ENCODE peak calls at places on chromosomes 3 and 15, in six cellular contexts. R is naive thymus-derived CD4-positive, alpha-beta T cell; Z is choroid plexus epithelial cell; X is fibroblast of villous mesenchyme; V is ovary; N is adrenal gland. C is an unnamed sample.

GRCh38 chr15:90001683-90002427 is 731 bp downstream of the ZNF710 start:
- DNase-seq in V (peak), Z (peak), X (peak), N (peak), R (peak), C (peak)

GRCh38 chr15:67407709-67408257 is 113.1 kb upstream of the C15orf61 start:
- DNase-seq in R (no peak), Z (no peak), V (no peak), X (no peak), N (no peak), C (no peak)

GRCh38 chr3:195700319-195700718 is 20.5 kb upstream of the MUC20 start:
- DNase-seq in N (peak), X (no peak), V (no peak), Z (no peak), R (no peak), C (no peak)

GRCh38 chr15:66085128-66085527 is 168.4 kb downstream of the MEGF11 start:
- DNase-seq in V (no peak), X (no peak), Z (no peak), R (no peak), N (no peak), C (no peak)

GRCh38 chr3:100634493-100635272 is 25.3 kb downstream of the ADGRG7 start:
- DNase-seq in Z (peak), X (peak), V (no peak), R (no peak), N (no peak), C (no peak)

GRCh38 chr15:33618300-33618699 is 307.5 kb downstream of the RYR3 start:
- DNase-seq in R (no peak), Z (peak), V (no peak), N (no peak), X (no peak), C (no peak)

GRCh38 chr3:134312072-134312872 is 61.6 kb upstream of the RYK start:
- DNase-seq in Z (peak), V (no peak), X (no peak), R (no peak), N (no peak), C (no peak)

GRCh38 chr3:85912981-85913380 is 954.2 kb downstream of the CADM2 start:
- DNase-seq in X (no peak), R (no peak), V (no peak), N (no peak), Z (peak), C (no peak)

GRCh38 chr15:101248274-101248673 is 3.6 kb downstream of the CHSY1 start:
- DNase-seq in R (no peak), X (no peak), N (no peak), Z (no peak), V (no peak), C (no peak)

GRCh38 chr3:85208650-85209049 is 249.9 kb downstream of the CADM2 start:
- DNase-seq in N (no peak), Z (no peak), X (no peak), V (no peak), R (no peak), C (no peak)

GRCh38 chr15:40258544-40258943 is 19.7 kb downstream of the PAK6 start:
- DNase-seq in V (no peak), X (no peak), N (no peak), R (no peak), Z (peak), C (no peak)

GRCh38 chr15:101305820-101306255 is 10.8 kb upstream of the SNRPA1 start:
- DNase-seq in N (no peak), Z (no peak), V (no peak), X (no peak), R (no peak), C (no peak)

GRCh38 chr15:101496198-101496986 is 6.9 kb upstream of the PCSK6 start:
- DNase-seq in R (no peak), Z (no peak), V (no peak), X (no peak), N (no peak), C (peak)

GRCh38 chr3:173584093-173584833 is 186.7 kb downstream of the NLGN1 start:
- DNase-seq in X (peak), N (no peak), Z (peak), V (peak), R (no peak), C (no peak)

GRCh38 chr3:38618343-38618742 is 31.1 kb downstream of the SCN5A start:
- DNase-seq in R (no peak), X (no peak), V (no peak), N (no peak), Z (no peak), C (peak)

GRCh38 chr3:135757421-135757820 is 208.1 kb upstream of the PPP2R3A start:
- DNase-seq in N (no peak), R (no peak), V (no peak), X (no peak), Z (no peak), C (no peak)

GRCh38 chr15:58182460-58183163 is 44.4 kb downstream of the AQP9 start:
- DNase-seq in N (peak), Z (peak), V (no peak), X (peak), R (no peak), C (no peak)

GRCh38 chr3:38001456-38002081 is 11.0 kb downstream of the VILL start:
- DNase-seq in Z (no peak), N (no peak), X (no peak), V (no peak), R (no peak), C (peak)

GRCh38 chr3:88987786-88988185 is 119.6 kb upstream of the EPHA3 start:
- DNase-seq in N (no peak), X (no peak), Z (peak), V (no peak), R (no peak), C (no peak)

GRCh38 chr3:132394334-132394733 is 23.0 kb upstream of the DNAJC13 start:
- DNase-seq in V (no peak), Z (peak), N (no peak), X (peak), R (no peak), C (no peak)

GRCh38 chr3:123841476-123842238 is 42.5 kb downstream of the MYLK start:
- DNase-seq in N (no peak), R (no peak), Z (peak), X (no peak), V (no peak), C (no peak)

GRCh38 chr15:101404245-101404644 is 85.3 kb downstream of the PCSK6 start:
- DNase-seq in Z (no peak), V (no peak), R (no peak), N (no peak), X (no peak), C (no peak)

GRCh38 chr3:168073842-168074311 is 21.8 kb downstream of the GOLIM4 start:
- DNase-seq in R (no peak), Z (peak), X (peak), N (no peak), V (no peak), C (no peak)

GRCh38 chr3:46996689-46997452 is 17.4 kb downstream of the NBEAL2 start:
- DNase-seq in N (no peak), X (no peak), Z (peak), V (no peak), R (no peak), C (peak)

GRCh38 chr3:195128255-195129071 is 142.5 kb downstream of the XXYLT1 start:
- DNase-seq in Z (peak), V (no peak), N (no peak), R (no peak), X (no peak), C (no peak)

GRCh38 chr3:9743548-9743947 is 6.2 kb upstream of the OGG1 start:
- DNase-seq in Z (no peak), X (no peak), V (no peak), N (no peak), R (no peak), C (no peak)

GRCh38 chr3:138890555-138891187 is 55.9 kb upstream of the PIK3CB start:
- DNase-seq in Z (no peak), V (no peak), N (no peak), X (no peak), R (no peak), C (no peak)

GRCh38 chr3:23474580-23475357 is 271.6 kb downstream of the UBE2E2 start:
- DNase-seq in V (no peak), R (no peak), X (no peak), N (no peak), Z (no peak), C (no peak)

GRCh38 chr3:25846282-25846681 is 56.4 kb downstream of the OXSM start:
- DNase-seq in X (no peak), Z (no peak), V (no peak), N (no peak), R (no peak), C (no peak)

GRCh38 chr3:185934726-185935464 is 2.9 kb downstream of the TRA2B start:
- DNase-seq in V (no peak), X (peak), N (no peak), R (no peak), Z (no peak), C (no peak)

GRCh38 chr3:16013563-16013962 is 160.9 kb upstream of the GALNT15 start:
- DNase-seq in X (no peak), V (no peak), N (no peak), R (no peak), Z (peak), C (no peak)

GRCh38 chr3:185175370-185175987 is 22.6 kb upstream of the C3orf70 start:
- DNase-seq in Z (peak), N (peak), R (no peak), X (peak), V (peak), C (no peak)

GRCh38 chr3:27089063-27089462 is 280.1 kb downstream of the NEK10 start:
- DNase-seq in Z (peak), X (no peak), N (no peak), V (no peak), R (no peak), C (no peak)

GRCh38 chr3:117997201-117998049 is 1037.2 kb downstream of the IGSF11 start:
- DNase-seq in R (no peak), V (peak), X (peak), N (peak), Z (peak), C (peak)

GRCh38 chr3:56355570-56356185 is 112.6 kb downstream of the ERC2 start:
- DNase-seq in R (no peak), Z (no peak), X (no peak), N (no peak), V (no peak), C (no peak)

GRCh38 chr3:71407833-71408232 is 175.7 kb downstream of the FOXP1 start:
- DNase-seq in Z (no peak), V (no peak), N (no peak), R (no peak), X (no peak), C (no peak)

GRCh38 chr3:49378249-49378899 is 20.2 kb upstream of the GPX1 start:
- DNase-seq in R (no peak), Z (peak), N (no peak), X (peak), V (peak), C (no peak)

GRCh38 chr3:152293607-152294006 is 24.9 kb downstream of the MBNL1 start:
- DNase-seq in V (no peak), Z (no peak), X (no peak), R (no peak), N (no peak), C (no peak)
- H3K4me3 ChIP-seq in V (no peak), Z (no peak), X (no peak), R (no peak), N (no peak), C (no peak)

GRCh38 chr3:29286841-29287240 is 6.0 kb downstream of the RBMS3 start:
- DNase-seq in X (peak), R (no peak), Z (peak), N (no peak), V (no peak), C (no peak)
- H3K4me3 ChIP-seq in X (peak), R (no peak), Z (peak), N (no peak), V (peak), C (no peak)

GRCh38 chr15:71411538-71412482 is 296.5 kb downstream of the THSD4 start:
- DNase-seq in X (peak), Z (no peak), R (no peak), N (no peak), V (no peak), C (no peak)
- H3K4me3 ChIP-seq in X (no peak), Z (no peak), R (no peak), N (no peak), V (no peak), C (no peak)

GRCh38 chr3:10817506-10817905 is 1.5 kb downstream of the SLC6A11 start:
- DNase-seq in N (no peak), R (no peak), Z (no peak), V (no peak), X (no peak), C (no peak)

GRCh38 chr3:10814623-10815022 is 1.4 kb upstream of the SLC6A11 start:
- DNase-seq in Z (no peak), N (no peak), X (no peak), V (no peak), R (no peak), C (no peak)

GRCh38 chr3:10816863-10817253 is 830 bp downstream of the SLC6A11 start:
- DNase-seq in Z (no peak), N (no peak), X (no peak), R (no peak), V (no peak), C (no peak)

GRCh38 chr3:10815487-10815886 is 541 bp upstream of the SLC6A11 start:
- DNase-seq in X (no peak), R (no peak), V (no peak), N (no peak), Z (no peak), C (no peak)

GRCh38 chr3:10816019-10816862 is at the start of gene SLC6A11:
- DNase-seq in Z (no peak), R (no peak), V (no peak), X (no peak), N (no peak), C (no peak)
- H3K4me3 ChIP-seq in Z (no peak), R (no peak), V (no peak), X (no peak), N (no peak), C (peak)

DNA sequence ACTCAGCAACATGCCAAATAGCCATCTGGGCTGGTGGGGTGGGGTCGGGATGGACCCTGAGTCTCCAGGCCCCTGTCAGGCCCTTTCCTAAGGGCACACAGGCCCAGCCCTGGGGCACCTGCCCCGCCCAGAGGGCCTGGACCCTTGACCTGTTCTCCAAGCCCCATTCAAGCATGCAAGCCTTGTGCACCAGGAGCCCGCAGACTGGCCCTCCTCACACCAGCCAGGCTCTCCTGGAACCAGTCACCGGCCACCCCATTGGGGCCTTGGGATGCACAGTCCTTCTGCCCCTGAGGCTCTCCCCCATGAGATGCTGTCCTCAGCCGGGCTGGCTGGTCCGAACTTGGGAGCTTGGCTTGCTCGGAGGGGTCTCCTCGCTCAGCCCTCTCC is 20.6 kb upstream of the KLF13 start:
- DNase-seq in R (no peak), N (no peak), Z (no peak), X (no peak), V (no peak), C (no peak)
- H3K4me3 ChIP-seq in R (no peak), N (no peak), Z (no peak), X (no peak), V (no peak), C (no peak)

GRCh38 chr3:171873561-171873960 is 30.4 kb downstream of the TMEM212 start:
- DNase-seq in X (peak), R (no peak), Z (peak), V (no peak), N (no peak), C (no peak)
- H3K4me3 ChIP-seq in X (no peak), R (no peak), Z (no peak), V (no peak), N (no peak), C (no peak)

GRCh38 chr3:172082820-172083513 is 43.6 kb downstream of the FNDC3B start:
- DNase-seq in X (no peak), R (no peak), Z (no peak), N (no peak), V (no peak), C (no peak)
- H3K4me3 ChIP-seq in X (no peak), R (no peak), Z (no peak), N (no peak), V (no peak), C (no peak)

DNA sequence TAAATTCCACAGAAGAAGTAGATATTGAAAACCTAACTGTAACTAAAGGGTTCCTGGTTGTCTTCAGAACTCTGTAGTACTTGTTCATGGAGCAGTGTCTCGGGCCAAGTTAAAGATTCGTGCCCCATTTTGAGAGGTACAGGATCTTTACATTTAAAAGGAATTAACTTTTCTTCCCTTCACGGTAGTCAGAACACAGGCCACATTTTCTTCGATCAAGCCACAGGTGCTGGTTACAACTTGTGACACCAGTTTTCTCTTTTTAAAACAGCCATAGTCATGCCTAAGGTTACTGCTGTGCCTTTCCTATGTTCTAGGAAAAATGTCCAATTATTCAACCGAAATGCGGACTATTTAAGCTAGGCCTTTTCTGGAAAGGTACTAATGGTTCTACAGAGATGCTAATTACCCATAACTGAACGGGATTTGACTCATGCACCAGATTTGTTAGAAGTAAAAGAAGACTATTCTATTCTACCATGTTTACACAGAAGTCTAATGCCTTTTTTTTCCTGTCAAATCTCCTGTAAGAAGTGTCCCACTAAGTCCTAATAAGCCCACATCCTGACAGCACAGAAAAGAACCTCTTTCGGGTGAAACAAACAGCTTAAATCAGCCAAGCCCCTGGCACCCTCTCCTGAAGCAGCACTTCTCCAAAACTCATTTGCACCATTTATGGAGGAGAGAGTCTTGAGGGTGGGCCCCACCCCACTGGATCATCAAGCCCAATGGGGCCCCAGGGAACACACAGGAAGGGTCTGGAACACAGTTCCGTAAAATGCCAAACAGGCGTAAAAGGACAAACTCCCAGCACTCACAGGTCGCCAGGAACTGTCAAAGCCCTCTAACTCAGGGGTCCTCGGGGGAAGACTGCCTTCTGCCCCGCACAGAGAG is 1.9 kb downstream of the LRIG1 start:
- DNase-seq in N (no peak), Z (no peak), X (no peak), V (peak), R (no peak), C (no peak)
- H3K4me3 ChIP-seq in N (no peak), Z (peak), X (peak), V (peak), R (peak), C (peak)

GRCh38 chr3:183541235-183541655 is 14.3 kb downstream of the KLHL6 start:
- DNase-seq in V (no peak), N (no peak), X (no peak), R (no peak), Z (no peak), C (no peak)
- H3K4me3 ChIP-seq in V (no peak), N (no peak), X (no peak), R (no peak), Z (no peak), C (no peak)

C was measured in spleen.